ENCODE peak calls at places on chromosome 13, in ten cellular contexts. I is fibroblast of lung, C is upper lobe of right lung, Y is small intestine, L is psoas muscle, S is aorta, H is tibial nerve, A is GM23248, U is left lung, N is esophagus squamous epithelium. T is an unnamed sample. For H3K27me3 and H3K9me3, the result is how much of the 10 kb centered on the place peaks cover.

GRCh38 chr13:43132228-43132627 is 108.8 kb downstream of the DNAJC15 start:
- DNase-seq in I (peak), C (no peak), Y (peak), L (no peak), S (no peak), H (no peak), A (peak), U (no peak), N (no peak), T (peak)

GRCh38 chr13:113090415-113090770 is 15.2 kb upstream of the F7 start:
- DNase-seq in I (no peak), C (peak), Y (no peak), L (peak), S (peak), H (no peak), A (no peak), U (no peak), N (no peak), T (no peak)

GRCh38 chr13:31807090-31807541 is 67.8 kb downstream of the RXFP2 start:
- DNase-seq in I (no peak), C (no peak), Y (no peak), L (no peak), S (no peak), H (no peak), A (peak), U (no peak), N (no peak), T (no peak)

GRCh38 chr13:54387607-54388006 is 1359.0 kb downstream of the OLFM4 start:
- DNase-seq in I (no peak), C (no peak), Y (no peak), L (no peak), S (no peak), H (no peak), A (no peak), U (no peak), N (no peak), T (no peak)

GRCh38 chr13:49645451-49645850 is 17.1 kb downstream of the ARL11 start:
- DNase-seq in I (no peak), C (no peak), Y (no peak), L (no peak), S (no peak), H (no peak), A (no peak), U (no peak), N (no peak), T (no peak)

GRCh38 chr13:69050696-69051095 is 1056.9 kb upstream of the ATXN8OS start:
- DNase-seq in I (no peak), C (no peak), Y (no peak), L (no peak), S (no peak), H (no peak), A (no peak), U (no peak), N (no peak), T (no peak)

GRCh38 chr13:97367016-97367415 is 67.0 kb upstream of the RAP2A start:
- DNase-seq in I (peak), C (no peak), Y (no peak), L (no peak), S (no peak), H (no peak), A (peak), U (peak), N (no peak), T (no peak)

GRCh38 chr13:34000955-34001354 is 183.0 kb downstream of the RFC3 start:
- DNase-seq in I (no peak), C (no peak), Y (no peak), L (no peak), S (no peak), H (no peak), A (no peak), U (no peak), N (no peak), T (no peak)

GRCh38 chr13:44108345-44108858 is 228.7 kb downstream of the LACC1 start:
- DNase-seq in I (no peak), C (no peak), Y (peak), L (no peak), S (no peak), H (no peak), A (no peak), U (no peak), N (no peak), T (no peak)

GRCh38 chr13:51726446-51727185 is 77.3 kb downstream of the DHRS12 start:
- DNase-seq in I (peak), C (no peak), Y (no peak), L (no peak), S (no peak), H (no peak), A (peak), U (no peak), N (no peak), T (no peak)

GRCh38 chr13:50798923-50799322 is 44.6 kb downstream of the DLEU7 start:
- DNase-seq in I (no peak), C (no peak), Y (no peak), L (no peak), S (no peak), H (no peak), A (peak), U (no peak), N (no peak), T (no peak)

DNA sequence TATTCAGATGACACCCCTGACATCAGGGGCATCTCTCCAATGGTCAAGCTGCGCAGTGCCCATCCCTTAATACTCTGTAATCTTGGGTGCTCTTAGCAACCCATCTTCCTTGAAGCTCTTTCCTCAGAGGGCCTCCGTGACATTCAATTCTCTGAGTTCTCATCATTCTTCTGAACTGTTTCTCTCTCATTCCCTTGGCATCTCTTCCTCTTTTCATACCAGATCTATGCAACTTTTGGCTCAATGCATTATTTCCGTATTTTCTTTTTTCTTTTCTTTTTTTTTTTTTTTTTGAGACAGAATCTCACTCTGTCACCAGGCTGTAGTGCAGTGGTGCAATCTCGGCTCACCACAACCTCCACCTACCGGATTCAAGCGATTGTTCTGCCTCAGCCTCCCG is 53.9 kb downstream of the PCDH8 start:
- DNase-seq in I (no peak), C (no peak), Y (no peak), L (no peak), S (no peak), H (no peak), A (no peak), U (no peak), N (no peak), T (no peak)
- H3K27me3 ChIP-seq in I (under half), C (under half), Y (under half), L (under half), S (under half), H (under half), A (under half), U (under half), N (under half), T (under half)

GRCh38 chr13:79919109-79919508 is 421.8 kb downstream of the SPRY2 start:
- DNase-seq in I (no peak), C (no peak), Y (no peak), L (no peak), S (no peak), H (no peak), A (no peak), U (no peak), N (no peak), T (no peak)
- H3K9me3 ChIP-seq in I (under half), C (under half), Y (under half), L (under half), S (under half), H (under half), A (under half), U (under half), N (under half), T (under half)

DNA sequence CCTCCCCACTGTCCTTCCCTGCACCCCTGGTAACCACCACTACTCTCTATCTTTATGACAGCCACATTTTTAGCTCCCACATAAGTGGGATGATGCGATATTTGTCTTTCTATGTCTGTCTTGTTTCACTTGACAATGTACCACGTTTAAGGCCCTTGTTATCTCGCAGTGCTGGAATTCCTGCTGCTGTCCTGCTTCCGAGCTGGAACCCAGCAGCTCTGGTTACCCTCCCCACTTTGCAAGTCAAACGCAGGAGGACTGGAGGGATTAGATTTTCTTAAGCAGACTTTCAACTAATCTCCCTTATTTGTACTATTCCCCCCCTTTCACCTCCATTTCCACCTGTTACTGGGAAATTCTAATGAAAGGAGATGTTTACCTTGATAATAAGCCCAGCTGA is 59.1 kb upstream of the PDX1 start:
- DNase-seq in I (no peak), C (no peak), Y (no peak), L (no peak), S (no peak), H (no peak), A (no peak), U (no peak), N (no peak), T (no peak)
- H3K27me3 ChIP-seq in I (under half), C (half or more), Y (under half), L (under half), S (under half), H (under half), A (under half), U (under half), N (half or more), T (under half)

DNA sequence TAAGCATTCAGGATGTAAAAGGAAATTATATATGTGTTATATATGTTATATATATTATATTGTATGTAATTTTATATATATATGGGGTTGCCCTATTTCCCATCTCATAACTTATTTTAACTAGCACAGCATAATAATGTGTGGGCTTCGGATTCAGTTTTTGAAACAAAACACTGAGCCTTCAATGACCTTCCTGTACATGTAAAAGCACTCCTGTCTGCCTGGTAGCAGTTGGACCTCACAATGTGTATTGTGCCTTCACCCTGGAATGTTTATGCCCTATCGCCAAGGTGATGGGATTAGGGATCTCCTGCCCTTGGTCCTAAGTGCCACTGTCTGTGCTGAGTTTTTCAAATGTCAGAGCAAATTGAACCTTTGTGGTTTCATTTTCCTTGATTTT is 968.8 kb downstream of the TUBA3C start:
- DNase-seq in I (peak), C (no peak), Y (peak), L (no peak), S (no peak), H (peak), A (no peak), U (no peak), N (no peak), T (peak)
- H3K9me3 ChIP-seq in I (under half), C (under half), Y (under half), L (under half), S (under half), H (under half), A (under half), U (under half), N (under half), T (under half)

GRCh38 chr13:95643471-95643813 is 1.1 kb downstream of the DZIP1 start:
- DNase-seq in I (peak), C (no peak), Y (no peak), L (no peak), S (no peak), H (no peak), A (peak), U (no peak), N (no peak), T (no peak)

GRCh38 chr13:95643814-95644598 is 500 bp downstream of the DZIP1 start:
- DNase-seq in I (peak), C (no peak), Y (no peak), L (peak), S (peak), H (no peak), A (peak), U (no peak), N (no peak), T (no peak)

GRCh38 chr13:95641291-95641811 is 3.2 kb downstream of the DZIP1 start:
- DNase-seq in I (no peak), C (no peak), Y (peak), L (no peak), S (peak), H (no peak), A (peak), U (no peak), N (no peak), T (peak)

GRCh38 chr13:95643009-95643408 is 1.5 kb downstream of the DZIP1 start:
- DNase-seq in I (no peak), C (no peak), Y (no peak), L (no peak), S (no peak), H (no peak), A (no peak), U (no peak), N (no peak), T (no peak)

GRCh38 chr13:95641961-95642621 is 2.4 kb downstream of the DZIP1 start:
- DNase-seq in I (peak), C (peak), Y (peak), L (peak), S (peak), H (no peak), A (peak), U (no peak), N (no peak), T (peak)
- H3K27me3 ChIP-seq in I (under half), C (under half), Y (under half), L (under half), S (under half), H (under half), A (under half), U (under half), N (under half), T (under half)

DNA sequence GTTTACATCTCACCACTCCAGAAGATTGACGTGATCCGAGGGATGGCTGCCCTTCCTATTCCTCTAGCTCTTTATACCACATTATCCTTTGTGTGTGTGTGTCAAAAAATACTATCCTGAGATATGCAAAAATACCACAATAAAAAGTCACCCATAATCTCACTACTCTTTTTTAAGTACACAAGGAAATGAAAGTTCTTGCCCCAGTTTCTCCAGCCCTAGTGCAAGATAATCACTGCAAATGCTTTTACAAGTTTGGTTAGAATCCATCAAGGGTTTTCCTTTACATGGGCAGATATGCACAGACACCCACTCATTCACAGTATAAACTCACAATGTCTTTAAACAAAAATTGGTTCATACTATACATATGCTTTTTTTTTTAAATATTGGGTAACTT is 89.3 kb downstream of the DIAPH3 start:
- DNase-seq in I (peak), C (no peak), Y (no peak), L (no peak), S (no peak), H (no peak), A (no peak), U (no peak), N (no peak), T (no peak)
- H3K9me3 ChIP-seq in I (under half), C (under half), Y (under half), L (under half), S (under half), H (under half), A (under half), U (under half), N (under half), T (under half)

GRCh38 chr13:40666905-40667621 is 622 bp upstream of the FOXO1 start:
- DNase-seq in I (no peak), C (peak), Y (no peak), L (peak), S (peak), H (peak), A (peak), U (peak), N (peak), T (peak)
- H3K27me3 ChIP-seq in I (under half), C (under half), Y (under half), L (under half), S (under half), H (under half), A (under half), U (under half), N (under half), T (under half)

GRCh38 chr13:57970404-57970803 is 338.9 kb downstream of the PCDH17 start:
- DNase-seq in I (no peak), C (no peak), Y (no peak), L (no peak), S (no peak), H (no peak), A (no peak), U (no peak), N (no peak), T (no peak)
- H3K9me3 ChIP-seq in I (under half), C (under half), Y (under half), L (under half), S (under half), H (under half), A (under half), U (under half), N (under half), T (under half)

DNA sequence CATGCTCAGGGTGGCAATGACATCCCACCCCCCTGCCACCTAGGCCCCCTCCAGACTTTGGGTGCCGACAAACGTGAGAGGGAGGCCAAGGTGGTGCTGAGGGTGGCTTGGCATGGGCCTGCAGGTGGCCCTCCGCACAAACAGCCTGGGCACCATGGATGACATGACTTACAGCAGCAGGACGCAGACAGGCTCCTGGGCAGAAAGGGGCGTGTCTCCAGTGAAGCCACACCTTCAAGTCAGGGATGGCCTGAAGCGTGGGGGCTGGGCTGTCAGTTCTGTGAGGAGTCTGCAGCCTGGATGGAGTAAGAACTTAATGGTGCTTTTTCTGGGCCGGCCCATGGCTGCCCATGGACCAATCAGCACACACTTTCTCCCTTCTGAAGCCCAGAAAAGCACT is 25.3 kb downstream of the POMP start:
- DNase-seq in I (no peak), C (peak), Y (peak), L (no peak), S (no peak), H (no peak), A (peak), U (no peak), N (no peak), T (peak)
- H3K27me3 ChIP-seq in I (under half), C (under half), Y (under half), L (under half), S (under half), H (under half), A (under half), U (under half), N (under half), T (under half)

T was measured in thyroid gland.